ENCODE peak calls at places on chromosomes 6 and 20, in five cellular contexts. J, Y, P, Q and O are unnamed samples.

GRCh38 chr6:109963598-109964170 is 14.4 kb upstream of the GPR6 start:
- ATAC-seq in Y (no peak), Q (no peak), J (no peak), P (no peak), O (no peak)

GRCh38 chr6:167219967-167220512 is 62.3 kb upstream of the GPR31 start:
- ATAC-seq in J (no peak), Y (no peak), Q (no peak), P (no peak), O (no peak)

GRCh38 chr6:43835872-43836419 is 65.9 kb downstream of the VEGFA start:
- ATAC-seq in P (no peak), Q (no peak), J (no peak), Y (no peak), O (no peak)

GRCh38 chr6:109799664-109800063 is 108.6 kb downstream of the FIG4 start:
- ATAC-seq in J (no peak), Y (no peak), P (no peak), Q (no peak), O (no peak)

GRCh38 chr6:108123946-108124345 is 41.9 kb upstream of the NR2E1 start:
- ATAC-seq in Q (no peak), Y (no peak), P (no peak), J (peak), O (no peak)

GRCh38 chr20:63564036-63564810 is 9.8 kb downstream of the HELZ2 start:
- ATAC-seq in J (no peak), Y (no peak), Q (no peak), P (no peak), O (no peak)

GRCh38 chr6:52839124-52840055 is 1.2 kb downstream of the GSTA5 start:
- ATAC-seq in Y (peak), Q (peak), J (peak), P (peak), O (peak)

GRCh38 chr6:71473908-71474307 is 185.3 kb downstream of the OGFRL1 start:
- ATAC-seq in P (no peak), J (no peak), Q (peak), Y (peak), O (peak)

GRCh38 chr20:12112089-12112474 is 194.4 kb downstream of the BTBD3 start:
- ATAC-seq in J (no peak), Q (no peak), Y (no peak), P (no peak), O (no peak)

DNA sequence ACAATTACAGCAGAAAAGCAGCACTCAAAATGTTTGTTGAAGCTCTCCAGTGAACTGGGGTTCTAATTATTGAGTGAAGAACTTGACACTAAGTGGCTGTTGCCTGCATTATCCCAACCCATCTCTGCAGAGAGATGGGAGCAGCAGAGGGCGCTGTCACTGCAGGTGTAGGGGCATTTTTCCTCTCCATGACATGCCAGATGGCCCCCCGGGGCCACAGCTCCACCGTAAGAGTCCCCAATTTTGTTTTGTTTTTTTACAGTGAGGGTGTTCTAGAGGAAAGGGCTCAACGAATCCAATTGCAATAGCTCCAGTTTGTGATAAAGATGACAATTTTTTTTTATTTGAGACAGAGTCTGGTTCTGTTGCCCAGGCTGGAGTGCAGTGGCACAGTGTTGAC is 1.9 kb upstream of the FUCA2 start:
- ATAC-seq in Y (peak), P (peak), J (peak), Q (peak), O (no peak)
- TF ChIP-seq CTCF in Y (peak), P (peak), J (peak), Q (peak), O (peak)

DNA sequence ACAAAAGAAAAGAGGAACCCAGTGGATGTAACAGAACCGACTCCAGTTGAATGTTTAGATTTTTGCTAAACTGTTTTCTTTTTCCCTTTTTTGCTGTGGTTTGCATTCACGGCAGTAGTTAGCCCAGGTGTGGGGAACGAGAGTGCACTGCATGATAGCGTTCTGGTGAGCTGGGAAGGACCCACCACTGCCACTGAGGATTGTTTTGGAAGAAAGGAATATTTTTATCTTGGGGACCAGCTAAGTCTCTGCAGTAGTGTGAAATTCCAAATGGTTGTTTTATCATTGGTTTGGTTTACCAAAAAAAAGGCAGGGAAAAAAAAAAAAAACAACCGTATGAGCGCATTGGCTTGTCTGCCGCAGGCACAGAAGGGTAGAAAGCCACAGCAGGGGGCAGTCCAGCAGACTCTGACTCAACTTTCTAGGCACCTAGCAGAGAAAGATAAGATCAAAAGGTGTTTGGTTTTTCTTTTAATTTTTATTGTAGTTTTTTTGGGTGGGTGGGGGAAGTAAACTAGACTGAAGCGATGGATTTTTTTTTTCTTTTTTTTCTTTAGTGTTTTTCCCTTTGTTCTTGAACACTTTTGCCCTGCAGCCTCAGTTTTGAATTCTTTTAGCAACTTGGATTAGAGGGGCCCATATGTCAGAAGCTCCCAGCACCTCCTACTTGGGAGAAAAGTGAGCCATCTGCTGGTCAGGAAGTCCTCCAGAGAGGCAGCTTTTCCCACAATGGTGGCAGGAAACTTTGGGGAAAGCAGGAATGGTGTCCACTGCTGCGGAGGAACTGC is 13.5 kb upstream of the RAB5IF start:
- ATAC-seq in Q (no peak), Y (peak), J (peak), P (peak), O (no peak)
- TF ChIP-seq CTCF in Q (peak), Y (peak), J (no peak), P (no peak), O (no peak)

GRCh38 chr6:89520730-89521129 is 87.8 kb downstream of the ANKRD6 start:
- ATAC-seq in Y (no peak), J (no peak), Q (no peak), P (no peak), O (no peak)
- TF ChIP-seq CTCF in Y (no peak), J (no peak), Q (no peak), P (no peak), O (no peak)

DNA sequence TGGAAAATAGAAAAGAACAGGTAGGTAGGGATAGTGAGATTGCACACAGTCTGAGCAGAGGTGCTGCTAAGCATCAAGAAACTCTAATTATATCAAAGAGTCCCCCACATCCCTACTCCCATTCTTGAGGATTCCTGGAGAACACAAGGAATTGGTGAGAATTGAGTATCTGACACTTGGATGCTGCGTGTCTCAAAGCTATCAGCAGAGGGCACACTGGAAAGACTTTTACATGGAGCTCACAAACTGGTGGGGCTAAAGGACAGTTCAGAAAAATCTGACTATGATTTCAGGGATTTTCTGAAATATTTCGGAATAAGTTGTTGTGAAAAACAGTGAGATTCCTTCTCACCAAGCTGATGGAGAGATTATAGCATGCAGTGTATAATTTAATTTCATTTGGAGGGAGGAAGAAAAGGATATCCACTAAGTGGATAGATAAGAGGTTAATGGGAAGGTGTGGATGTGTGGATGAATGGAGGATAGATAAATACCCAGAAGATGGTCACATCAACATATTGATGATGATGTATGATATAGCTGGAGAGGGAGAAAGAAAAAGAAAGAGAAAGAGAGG is 215.4 kb upstream of the DEFB112 start:
- ATAC-seq in Y (no peak), P (no peak), Q (no peak), J (peak), O (no peak)
- TF ChIP-seq CTCF in Y (no peak), P (no peak), Q (no peak), J (no peak), O (no peak)